ENCODE peak calls at places on chromosome 10, in eight cellular contexts. One of them, this sample, is unnamed.

GRCh38 chr10:133142523-133143199 is 17.4 kb upstream of the KNDC1 start:
- DNase-seq in heart left ventricle: no peak
- DNase-seq in GM23338: no peak
- DNase-seq in neural crest cell: no peak
- DNase-seq in hepatocyte: no peak
- DNase-seq in Calu3: no peak
- DNase-seq in endothelial cell: no peak
- DNase-seq in PC-3: no peak
- DNase-seq in this sample: no peak

GRCh38 chr10:124138195-124138882 is 44.9 kb upstream of the CHST15 start:
- DNase-seq in GM23338: no peak
- DNase-seq in hepatocyte: no peak
- DNase-seq in Calu3: no peak
- DNase-seq in heart left ventricle: no peak
- DNase-seq in endothelial cell: no peak
- DNase-seq in neural crest cell: no peak
- DNase-seq in PC-3: no peak
- DNase-seq in this sample: no peak

GRCh38 chr10:98611432-98611831 is 164.7 kb upstream of the HPS1 start:
- DNase-seq in hepatocyte: peak
- DNase-seq in GM23338: no peak
- DNase-seq in PC-3: no peak
- DNase-seq in Calu3: no peak
- DNase-seq in heart left ventricle: no peak
- DNase-seq in endothelial cell: no peak
- DNase-seq in neural crest cell: no peak
- DNase-seq in this sample: no peak

GRCh38 chr10:77872947-77873557 is 53.5 kb downstream of the DLG5 start:
- DNase-seq in endothelial cell: no peak
- DNase-seq in PC-3: peak
- DNase-seq in Calu3: no peak
- DNase-seq in GM23338: no peak
- DNase-seq in heart left ventricle: no peak
- DNase-seq in neural crest cell: no peak
- DNase-seq in hepatocyte: no peak
- DNase-seq in this sample: no peak

GRCh38 chr10:108782411-108782810 is 1140.9 kb downstream of the XPNPEP1 start:
- DNase-seq in GM23338: no peak
- DNase-seq in endothelial cell: no peak
- DNase-seq in heart left ventricle: no peak
- DNase-seq in hepatocyte: no peak
- DNase-seq in neural crest cell: no peak
- DNase-seq in PC-3: no peak
- DNase-seq in Calu3: no peak
- DNase-seq in this sample: no peak

GRCh38 chr10:14626126-14626525 is 148.6 kb downstream of the FAM107B start:
- DNase-seq in heart left ventricle: no peak
- DNase-seq in hepatocyte: no peak
- DNase-seq in endothelial cell: no peak
- DNase-seq in GM23338: no peak
- DNase-seq in neural crest cell: no peak
- DNase-seq in PC-3: no peak
- DNase-seq in Calu3: no peak
- DNase-seq in this sample: no peak

GRCh38 chr10:34739915-34740314 is 75.2 kb downstream of the PARD3 start:
- DNase-seq in GM23338: peak
- DNase-seq in heart left ventricle: peak
- DNase-seq in hepatocyte: peak
- DNase-seq in PC-3: no peak
- DNase-seq in Calu3: peak
- DNase-seq in neural crest cell: peak
- DNase-seq in endothelial cell: peak
- DNase-seq in this sample: peak

GRCh38 chr10:44982496-44982895 is 3.9 kb upstream of the DEPP1 start:
- DNase-seq in endothelial cell: no peak
- DNase-seq in hepatocyte: no peak
- DNase-seq in GM23338: no peak
- DNase-seq in PC-3: no peak
- DNase-seq in neural crest cell: no peak
- DNase-seq in Calu3: no peak
- DNase-seq in heart left ventricle: no peak
- DNase-seq in this sample: no peak

GRCh38 chr10:99470327-99470726 is 39.9 kb upstream of the GOT1 start:
- DNase-seq in Calu3: no peak
- DNase-seq in endothelial cell: no peak
- DNase-seq in PC-3: no peak
- DNase-seq in hepatocyte: no peak
- DNase-seq in GM23338: no peak
- DNase-seq in neural crest cell: no peak
- DNase-seq in heart left ventricle: no peak
- DNase-seq in this sample: no peak

GRCh38 chr10:8349610-8350249 is 295.2 kb downstream of the GATA3 start:
- DNase-seq in endothelial cell: no peak
- DNase-seq in neural crest cell: no peak
- DNase-seq in Calu3: no peak
- DNase-seq in hepatocyte: peak
- DNase-seq in GM23338: no peak
- DNase-seq in PC-3: no peak
- DNase-seq in heart left ventricle: no peak
- DNase-seq in this sample: no peak

GRCh38 chr10:124092270-124093075 is 925 bp downstream of the CHST15 start:
- DNase-seq in Calu3: peak
- DNase-seq in GM23338: peak
- DNase-seq in hepatocyte: peak
- DNase-seq in neural crest cell: peak
- DNase-seq in endothelial cell: peak
- DNase-seq in heart left ventricle: peak
- DNase-seq in PC-3: peak
- DNase-seq in this sample: peak

GRCh38 chr10:102635377-102635776 is 8.9 kb upstream of the TRIM8 start:
- DNase-seq in PC-3: no peak
- DNase-seq in GM23338: no peak
- DNase-seq in hepatocyte: no peak
- DNase-seq in endothelial cell: no peak
- DNase-seq in heart left ventricle: peak
- DNase-seq in Calu3: no peak
- DNase-seq in neural crest cell: no peak
- DNase-seq in this sample: no peak

GRCh38 chr10:110311357-110311949 is 6.7 kb upstream of the SMNDC1 start:
- DNase-seq in hepatocyte: peak
- DNase-seq in Calu3: peak
- DNase-seq in GM23338: peak
- DNase-seq in endothelial cell: peak
- DNase-seq in PC-3: peak
- DNase-seq in heart left ventricle: no peak
- DNase-seq in neural crest cell: no peak
- DNase-seq in this sample: peak
- TF ChIP-seq CTCF in hepatocyte: peak
- TF ChIP-seq CTCF in Calu3: no peak
- TF ChIP-seq CTCF in GM23338: peak
- TF ChIP-seq CTCF in endothelial cell: peak
- TF ChIP-seq CTCF in PC-3: peak
- TF ChIP-seq CTCF in heart left ventricle: peak
- TF ChIP-seq CTCF in neural crest cell: peak
- TF ChIP-seq CTCF in this sample: peak

GRCh38 chr10:25875555-25876165 is 58.4 kb upstream of the MYO3A start:
- DNase-seq in neural crest cell: peak
- DNase-seq in Calu3: peak
- DNase-seq in endothelial cell: peak
- DNase-seq in heart left ventricle: peak
- DNase-seq in PC-3: peak
- DNase-seq in GM23338: peak
- DNase-seq in hepatocyte: peak
- DNase-seq in this sample: peak
- TF ChIP-seq CTCF in neural crest cell: peak
- TF ChIP-seq CTCF in Calu3: peak
- TF ChIP-seq CTCF in endothelial cell: peak
- TF ChIP-seq CTCF in heart left ventricle: peak
- TF ChIP-seq CTCF in PC-3: peak
- TF ChIP-seq CTCF in GM23338: peak
- TF ChIP-seq CTCF in hepatocyte: peak
- TF ChIP-seq CTCF in this sample: peak

GRCh38 chr10:93485690-93486089 is 3.6 kb upstream of the MYOF start:
- DNase-seq in neural crest cell: no peak
- DNase-seq in PC-3: no peak
- DNase-seq in Calu3: no peak
- DNase-seq in hepatocyte: no peak
- DNase-seq in GM23338: peak
- DNase-seq in endothelial cell: no peak
- DNase-seq in heart left ventricle: no peak
- DNase-seq in this sample: no peak
- TF ChIP-seq CTCF in neural crest cell: no peak
- TF ChIP-seq CTCF in PC-3: no peak
- TF ChIP-seq CTCF in Calu3: no peak
- TF ChIP-seq CTCF in hepatocyte: peak
- TF ChIP-seq CTCF in GM23338: peak
- TF ChIP-seq CTCF in endothelial cell: no peak
- TF ChIP-seq CTCF in heart left ventricle: no peak
- TF ChIP-seq CTCF in this sample: peak

GRCh38 chr10:130340816-130341215 is 204.6 kb downstream of the GLRX3 start:
- DNase-seq in heart left ventricle: no peak
- DNase-seq in hepatocyte: no peak
- DNase-seq in Calu3: no peak
- DNase-seq in GM23338: no peak
- DNase-seq in PC-3: no peak
- DNase-seq in endothelial cell: no peak
- DNase-seq in neural crest cell: no peak
- DNase-seq in this sample: no peak

GRCh38 chr10:130338588-130339070 is 202.4 kb downstream of the GLRX3 start:
- DNase-seq in neural crest cell: no peak
- DNase-seq in hepatocyte: no peak
- DNase-seq in GM23338: no peak
- DNase-seq in endothelial cell: no peak
- DNase-seq in Calu3: no peak
- DNase-seq in heart left ventricle: no peak
- DNase-seq in PC-3: no peak
- DNase-seq in this sample: no peak

GRCh38 chr10:130339911-130340310 is 203.7 kb downstream of the GLRX3 start:
- DNase-seq in hepatocyte: no peak
- DNase-seq in neural crest cell: no peak
- DNase-seq in PC-3: no peak
- DNase-seq in Calu3: no peak
- DNase-seq in GM23338: no peak
- DNase-seq in heart left ventricle: no peak
- DNase-seq in endothelial cell: no peak
- DNase-seq in this sample: no peak

GRCh38 chr10:130339091-130339490 is 202.9 kb downstream of the GLRX3 start:
- DNase-seq in GM23338: no peak
- DNase-seq in heart left ventricle: no peak
- DNase-seq in hepatocyte: no peak
- DNase-seq in Calu3: no peak
- DNase-seq in endothelial cell: no peak
- DNase-seq in neural crest cell: no peak
- DNase-seq in PC-3: no peak
- DNase-seq in this sample: no peak

GRCh38 chr10:130341325-130341724 is 205.1 kb downstream of the GLRX3 start:
- DNase-seq in hepatocyte: peak
- DNase-seq in Calu3: no peak
- DNase-seq in PC-3: no peak
- DNase-seq in GM23338: no peak
- DNase-seq in endothelial cell: no peak
- DNase-seq in neural crest cell: peak
- DNase-seq in heart left ventricle: no peak
- DNase-seq in this sample: peak
- TF ChIP-seq CTCF in hepatocyte: peak
- TF ChIP-seq CTCF in Calu3: no peak
- TF ChIP-seq CTCF in PC-3: no peak
- TF ChIP-seq CTCF in GM23338: no peak
- TF ChIP-seq CTCF in endothelial cell: no peak
- TF ChIP-seq CTCF in neural crest cell: peak
- TF ChIP-seq CTCF in heart left ventricle: peak
- TF ChIP-seq CTCF in this sample: peak

DNA sequence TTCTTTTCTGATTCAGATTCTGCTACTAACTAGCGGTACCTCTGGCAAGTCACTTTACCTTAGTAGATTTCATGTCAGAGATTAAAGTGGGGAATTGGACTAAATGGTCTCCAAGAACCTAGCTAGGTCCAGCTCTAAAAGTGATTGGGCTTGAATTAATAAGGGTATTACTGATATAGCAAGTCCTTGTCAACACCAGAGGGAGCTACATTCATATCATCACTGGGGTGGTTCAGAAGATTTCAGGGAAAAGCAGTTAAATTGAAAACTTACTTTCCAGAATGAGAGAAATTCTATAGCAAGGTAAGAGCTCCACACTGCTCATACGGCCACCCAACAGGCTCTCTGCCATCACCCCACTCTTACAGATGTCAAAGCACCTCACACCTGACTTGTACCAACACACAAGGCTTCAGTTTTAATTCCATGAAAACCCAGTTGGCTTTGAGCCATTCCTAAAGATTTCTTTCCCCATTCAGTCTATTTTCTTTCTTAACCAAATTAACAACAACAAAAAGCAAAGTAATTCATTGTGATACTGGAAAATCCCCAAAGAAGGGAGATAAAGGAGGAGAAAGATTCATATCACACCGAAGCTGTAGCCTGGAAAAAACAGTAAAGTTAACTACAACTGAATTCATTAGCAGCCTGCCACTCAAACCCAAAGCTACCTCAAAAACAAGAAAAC is 38.0 kb upstream of the SPOCK2 start:
- DNase-seq in Calu3: peak
- DNase-seq in neural crest cell: no peak
- DNase-seq in endothelial cell: no peak
- DNase-seq in heart left ventricle: no peak
- DNase-seq in GM23338: peak
- DNase-seq in PC-3: peak
- DNase-seq in hepatocyte: peak
- DNase-seq in this sample: no peak
- TF ChIP-seq CTCF in Calu3: no peak
- TF ChIP-seq CTCF in neural crest cell: peak
- TF ChIP-seq CTCF in endothelial cell: no peak
- TF ChIP-seq CTCF in heart left ventricle: peak
- TF ChIP-seq CTCF in GM23338: peak
- TF ChIP-seq CTCF in PC-3: peak
- TF ChIP-seq CTCF in hepatocyte: peak
- TF ChIP-seq CTCF in this sample: peak

This sample was measured in progenitor cell of endocrine pancreas.